ENCODE peak calls at places on chromosomes 4 and X, in five cellular contexts. T is OCI-LY7, Z is BJ, M is HFF-Myc, F is RWPE1. J is an unnamed sample.

GRCh38 chr4:3485011-3485881 is 22.1 kb downstream of the DOK7 start:
- DNase-seq in T (peak), Z (no peak), M (no peak), F (peak), J (no peak)

GRCh38 chr4:41360911-41361830 is 104.4 kb downstream of the UCHL1 start:
- DNase-seq in T (no peak), Z (no peak), M (no peak), F (peak), J (no peak)

GRCh38 chr4:185524888-185525863 is 10.1 kb downstream of the PDLIM3 start:
- DNase-seq in T (no peak), Z (no peak), M (no peak), F (no peak), J (no peak)

GRCh38 chr4:174378951-174379350 is 95.2 kb downstream of the CEP44 start:
- DNase-seq in T (no peak), Z (no peak), M (no peak), F (no peak), J (no peak)

GRCh38 chr4:42453612-42454011 is 56.3 kb downstream of the SHISA3 start:
- DNase-seq in T (no peak), Z (no peak), M (no peak), F (no peak), J (no peak)

GRCh38 chrX:133005038-133005437 is 46.6 kb upstream of the HS6ST2 start:
- DNase-seq in T (peak), Z (no peak), M (no peak), F (peak), J (no peak)

GRCh38 chr4:165874799-165875371 is 1.8 kb downstream of the TLL1 start:
- DNase-seq in T (no peak), Z (no peak), M (no peak), F (peak), J (no peak)

GRCh38 chr4:122555216-122555615 is 65.7 kb downstream of the IL21 start:
- DNase-seq in T (no peak), Z (no peak), M (no peak), F (no peak), J (no peak)

GRCh38 chr4:189773909-189774308 is 166.8 kb upstream of the FRG1 start:
- DNase-seq in T (no peak), Z (no peak), M (no peak), F (peak), J (no peak)

GRCh38 chr4:7634611-7635010 is 199.9 kb upstream of the PSAPL1 start:
- DNase-seq in T (no peak), Z (no peak), M (no peak), F (no peak), J (no peak)

GRCh38 chr4:53168237-53168636 is 197.6 kb downstream of the SCFD2 start:
- DNase-seq in T (no peak), Z (no peak), M (no peak), F (no peak), J (no peak)

GRCh38 chr4:110287130-110287529 is 88.7 kb upstream of the ELOVL6 start:
- DNase-seq in T (no peak), Z (no peak), M (peak), F (peak), J (peak)

GRCh38 chrX:18702362-18703195 is 4.9 kb upstream of the PPEF1 start:
- DNase-seq in T (no peak), Z (peak), M (peak), F (peak), J (peak)

GRCh38 chr4:187301923-187302322 is 578.3 kb upstream of the FAT1 start:
- DNase-seq in T (no peak), Z (no peak), M (no peak), F (no peak), J (no peak)

GRCh38 chrX:108426262-108426661 is 12.0 kb downstream of the COL4A6 start:
- DNase-seq in T (no peak), Z (no peak), M (no peak), F (no peak), J (no peak)

GRCh38 chrX:9227276-9227675 is 193.3 kb upstream of the FAM9B start:
- DNase-seq in T (no peak), Z (no peak), M (no peak), F (no peak), J (no peak)

GRCh38 chrX:95248386-95248785 is 1436.3 kb upstream of the DIAPH2 start:
- DNase-seq in T (no peak), Z (no peak), M (no peak), F (no peak), J (no peak)

GRCh38 chr4:6916587-6917444 is 7.2 kb downstream of the TBC1D14 start:
- DNase-seq in T (no peak), Z (no peak), M (no peak), F (no peak), J (no peak)

GRCh38 chrX:55715847-55716246 is 1.7 kb upstream of the RRAGB start:
- DNase-seq in T (peak), Z (no peak), M (no peak), F (no peak), J (no peak)

GRCh38 chr4:108965031-108965430 is 202.2 kb upstream of the ETNPPL start:
- DNase-seq in T (no peak), Z (no peak), M (no peak), F (no peak), J (no peak)

GRCh38 chr4:10173039-10173753 is 56.6 kb upstream of the WDR1 start:
- DNase-seq in T (no peak), Z (no peak), M (no peak), F (no peak), J (no peak)

DNA sequence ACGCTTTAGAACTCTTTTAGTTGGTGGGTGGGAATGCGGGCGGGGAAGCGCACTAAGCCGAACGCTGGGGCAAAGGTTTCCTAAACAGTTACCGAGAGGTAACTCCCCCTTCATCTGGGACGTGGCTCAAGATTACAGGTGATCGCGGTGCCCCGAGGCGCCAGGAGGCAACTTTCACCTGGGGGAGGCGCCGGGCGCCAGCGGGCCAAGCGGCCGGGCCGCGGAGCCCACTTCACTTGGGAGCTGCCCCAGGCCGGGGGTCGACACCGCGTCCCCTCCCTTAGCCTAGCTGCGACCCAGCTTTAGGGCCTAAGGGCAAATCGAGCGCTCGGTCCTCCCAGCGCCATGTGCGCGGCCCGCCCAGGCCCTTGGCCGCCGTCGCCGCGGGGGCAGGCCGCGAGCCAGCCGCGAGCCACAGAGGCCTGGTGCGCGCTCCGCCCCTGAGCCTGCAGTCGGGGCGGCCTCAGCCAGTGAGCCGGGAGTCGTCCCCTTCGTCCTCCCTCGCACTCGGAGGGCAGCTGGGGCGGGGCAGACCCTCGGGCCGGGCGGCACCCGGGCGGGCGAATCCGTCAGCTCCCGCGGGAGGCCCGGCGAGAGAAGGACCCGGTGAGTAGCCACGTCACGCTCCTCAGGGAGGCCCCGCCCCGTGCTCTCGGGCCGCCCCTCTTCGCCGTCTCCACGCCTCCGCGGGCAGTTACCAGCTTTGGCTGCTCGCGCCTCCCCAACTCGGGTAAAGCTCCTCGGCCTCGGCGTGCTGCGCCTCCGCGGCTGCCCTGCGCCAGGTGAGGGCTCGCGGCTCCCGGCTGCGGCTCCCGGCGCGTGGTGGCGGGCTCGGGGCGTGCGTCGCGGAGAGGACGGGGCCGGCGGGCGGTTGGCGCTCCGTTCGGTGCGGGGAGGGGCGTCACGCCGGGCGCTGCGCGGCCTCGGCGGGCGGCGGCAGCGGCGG is at the start of gene LARP1B:
- DNase-seq in T (peak), Z (peak), M (peak), F (peak), J (peak)
- TF ChIP-seq CTCF in T (peak), Z (no peak), M (no peak), F (no peak), J (no peak)

DNA sequence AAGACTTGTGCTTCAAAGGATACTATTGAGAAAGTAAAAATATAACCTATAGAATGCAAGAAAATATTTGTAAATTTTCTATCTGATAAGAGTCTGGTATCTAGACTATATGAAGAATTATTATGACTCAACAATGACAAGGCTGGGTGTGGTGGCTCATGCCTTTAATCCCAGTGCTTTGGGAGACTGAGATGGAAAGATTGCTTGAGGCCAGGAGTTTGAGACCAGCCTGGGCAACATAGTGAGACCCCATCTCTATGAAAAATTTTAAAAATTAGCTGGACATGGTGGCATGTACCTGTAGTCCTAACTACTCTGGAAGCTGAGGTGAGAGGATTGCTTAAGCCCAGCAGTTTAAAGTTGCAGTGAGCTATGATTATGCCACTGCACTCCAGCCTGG is 38.2 kb downstream of the SHROOM3 start:
- DNase-seq in T (no peak), Z (no peak), M (no peak), F (no peak), J (no peak)
- TF ChIP-seq CTCF in T (no peak), Z (no peak), M (no peak), F (no peak), J (no peak)

GRCh38 chr4:151563194-151563593 is 154.2 kb downstream of the FHIP1A start:
- DNase-seq in T (no peak), Z (no peak), M (peak), F (no peak), J (no peak)

GRCh38 chr4:151566053-151566452 is 157.1 kb downstream of the FHIP1A start:
- DNase-seq in T (no peak), Z (no peak), M (no peak), F (no peak), J (no peak)

GRCh38 chr4:151561551-151562256 is 152.7 kb downstream of the FHIP1A start:
- DNase-seq in T (no peak), Z (peak), M (no peak), F (no peak), J (no peak)

GRCh38 chr4:151565583-151565982 is 156.6 kb downstream of the FHIP1A start:
- DNase-seq in T (no peak), Z (no peak), M (no peak), F (no peak), J (no peak)

GRCh38 chr4:151564321-151564720 is 155.3 kb downstream of the FHIP1A start:
- DNase-seq in T (no peak), Z (no peak), M (no peak), F (no peak), J (no peak)
- TF ChIP-seq CTCF in T (no peak), Z (no peak), M (no peak), F (no peak), J (no peak)

DNA sequence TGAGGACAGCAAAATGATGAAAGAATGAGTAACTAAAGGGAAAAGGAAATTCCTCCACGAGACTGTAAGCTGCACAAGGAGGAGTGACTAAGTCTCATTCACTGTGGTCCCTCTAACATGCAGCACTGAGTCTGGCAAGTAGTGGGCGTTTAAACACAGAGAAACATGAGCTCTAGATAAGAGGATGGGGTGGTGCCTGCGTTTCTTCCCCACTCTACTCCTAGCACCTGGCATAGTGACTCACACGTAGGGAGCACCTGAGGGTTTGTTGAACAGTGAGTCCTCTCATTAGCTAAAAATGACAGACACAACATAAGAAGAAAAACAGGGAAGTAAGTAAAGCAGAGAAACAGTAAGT is 105.8 kb upstream of the CBR4 start:
- DNase-seq in T (no peak), Z (peak), M (peak), F (peak), J (peak)
- TF ChIP-seq CTCF in T (no peak), Z (peak), M (peak), F (no peak), J (peak)

DNA sequence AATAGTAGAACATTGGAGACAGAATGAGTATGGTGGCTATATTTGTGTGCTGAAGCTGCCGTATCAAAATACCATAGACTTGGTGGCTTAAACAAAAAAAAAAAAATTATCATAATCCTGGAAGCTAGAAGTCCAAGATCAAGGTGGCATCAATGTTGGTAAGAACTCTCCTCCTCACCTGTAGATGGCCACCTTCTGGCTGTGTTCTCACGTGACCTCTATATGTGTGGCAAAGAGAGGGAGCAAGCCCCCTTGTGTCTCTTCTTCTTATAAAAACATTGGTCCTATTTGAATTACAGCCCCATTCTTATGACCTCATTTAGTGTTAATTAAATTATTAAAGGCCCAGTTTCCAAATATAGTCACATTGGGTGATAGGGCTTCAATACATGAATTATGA is 1640.9 kb upstream of the PCDH7 start:
- DNase-seq in T (no peak), Z (no peak), M (no peak), F (no peak), J (no peak)
- TF ChIP-seq CTCF in T (peak), Z (no peak), M (no peak), F (no peak), J (no peak)

GRCh38 chr4:74670583-74670982 is 123.7 kb downstream of the BTC start:
- DNase-seq in T (no peak), Z (no peak), M (no peak), F (no peak), J (no peak)

GRCh38 chr4:74671074-74671698 is 123.1 kb downstream of the BTC start:
- DNase-seq in T (peak), Z (no peak), M (peak), F (peak), J (no peak)

GRCh38 chr4:74674750-74675149 is 119.6 kb downstream of the BTC start:
- DNase-seq in T (peak), Z (no peak), M (no peak), F (no peak), J (no peak)

GRCh38 chr4:74675673-74676279 is 118.5 kb downstream of the BTC start:
- DNase-seq in T (peak), Z (no peak), M (peak), F (peak), J (peak)
- TF ChIP-seq CTCF in T (peak), Z (peak), M (peak), F (peak), J (peak)

DNA sequence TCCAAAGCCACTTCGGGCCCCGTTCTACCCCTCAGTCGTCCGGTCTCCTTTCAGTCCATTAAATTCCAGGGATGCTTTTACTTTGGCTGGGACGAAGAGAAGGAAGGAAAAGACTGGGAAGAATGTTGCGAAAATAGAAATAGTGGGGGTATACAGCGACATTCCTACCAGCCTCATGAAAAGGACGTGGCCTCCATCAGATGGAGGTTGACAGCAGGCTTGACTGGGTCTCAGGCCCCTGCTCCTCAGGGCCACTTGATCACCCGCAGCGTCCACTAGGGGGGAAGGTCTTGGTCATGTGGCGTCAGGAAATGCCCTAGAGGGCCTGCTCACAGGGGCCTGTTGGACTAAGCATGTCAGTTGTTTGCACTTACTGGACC is 671 bp upstream of the ANKRD50 start:
- DNase-seq in T (peak), Z (peak), M (no peak), F (peak), J (peak)
- TF ChIP-seq CTCF in T (no peak), Z (peak), M (peak), F (peak), J (peak)

J was measured in AG09319.